ENCODE peak calls at places on chromosome 16, in four cellular contexts. L is K562, F is H1, H is GM12878. S is an unnamed sample.

GRCh38 chr16:10661236-10661635 is 33.5 kb downstream of the TEKT5 start:
- DNase-seq in F (no peak), H (no peak), L (no peak), S (no peak)

GRCh38 chr16:70701998-70702397 is 16.1 kb upstream of the MTSS2 start:
- DNase-seq in F (no peak), H (no peak), L (no peak), S (no peak)

GRCh38 chr16:81071816-81072215 is 5.2 kb downstream of the C16orf46 start:
- DNase-seq in H (no peak), F (no peak), L (peak), S (peak)

GRCh38 chr16:31695667-31696066 is 168.0 kb downstream of the AHSP start:
- DNase-seq in L (no peak), H (no peak), F (no peak), S (no peak)

GRCh38 chr16:8867483-8868271 is 1.1 kb downstream of the CARHSP1 start:
- DNase-seq in L (no peak), H (no peak), F (no peak), S (no peak)

GRCh38 chr16:1548234-1548633 is 14.8 kb downstream of the TMEM204 start:
- DNase-seq in H (no peak), L (no peak), F (no peak), S (no peak)

GRCh38 chr16:75494696-75495601 is at the start of gene CHST6:
- DNase-seq in L (peak), F (no peak), H (no peak), S (no peak)

GRCh38 chr16:84360170-84360569 is 8.2 kb upstream of the ATP2C2 start:
- DNase-seq in L (no peak), F (no peak), H (no peak), S (peak)

GRCh38 chr16:11393861-11394592 is 48.8 kb downstream of the RMI2 start:
- DNase-seq in L (no peak), H (no peak), F (no peak), S (no peak)

GRCh38 chr16:19307587-19308241 is 22.2 kb downstream of the CLEC19A start:
- DNase-seq in F (no peak), L (peak), H (no peak), S (no peak)

GRCh38 chr16:73527191-73527590 is 479.3 kb upstream of the ZFHX3 start:
- DNase-seq in H (no peak), L (no peak), F (no peak), S (peak)

GRCh38 chr16:88784074-88784855 is 755 bp downstream of the PIEZO1 start:
- DNase-seq in F (no peak), H (no peak), L (peak), S (peak)

GRCh38 chr16:3004781-3005284 is 7.9 kb upstream of the CLDN9 start:
- DNase-seq in L (peak), H (no peak), F (no peak), S (no peak)

GRCh38 chr16:10180771-10181163 is 1.5 kb downstream of the GRIN2A start:
- DNase-seq in H (no peak), L (peak), F (peak), S (no peak)

GRCh38 chr16:83954577-83955016 is 1.6 kb downstream of the OSGIN1 start:
- DNase-seq in F (no peak), H (no peak), L (no peak), S (peak)

GRCh38 chr16:85444879-85445778 is 168.0 kb upstream of the GSE1 start:
- DNase-seq in F (no peak), H (no peak), L (peak), S (no peak)

GRCh38 chr16:70758786-70759185 is 42.2 kb downstream of the VAC14 start:
- DNase-seq in H (no peak), L (no peak), F (no peak), S (no peak)

GRCh38 chr16:84475643-84476240 is 28.7 kb downstream of the MEAK7 start:
- DNase-seq in F (no peak), L (no peak), H (no peak), S (peak)

GRCh38 chr16:65120811-65121721 is 797 bp downstream of the CDH11 start:
- DNase-seq in L (no peak), H (no peak), F (no peak), S (peak)

GRCh38 chr16:76784530-76784929 is 406.5 kb upstream of the MON1B start:
- DNase-seq in F (no peak), L (no peak), H (no peak), S (no peak)

GRCh38 chr16:86193528-86194193 is 294.7 kb downstream of the IRF8 start:
- DNase-seq in H (no peak), F (no peak), L (no peak), S (no peak)

DNA sequence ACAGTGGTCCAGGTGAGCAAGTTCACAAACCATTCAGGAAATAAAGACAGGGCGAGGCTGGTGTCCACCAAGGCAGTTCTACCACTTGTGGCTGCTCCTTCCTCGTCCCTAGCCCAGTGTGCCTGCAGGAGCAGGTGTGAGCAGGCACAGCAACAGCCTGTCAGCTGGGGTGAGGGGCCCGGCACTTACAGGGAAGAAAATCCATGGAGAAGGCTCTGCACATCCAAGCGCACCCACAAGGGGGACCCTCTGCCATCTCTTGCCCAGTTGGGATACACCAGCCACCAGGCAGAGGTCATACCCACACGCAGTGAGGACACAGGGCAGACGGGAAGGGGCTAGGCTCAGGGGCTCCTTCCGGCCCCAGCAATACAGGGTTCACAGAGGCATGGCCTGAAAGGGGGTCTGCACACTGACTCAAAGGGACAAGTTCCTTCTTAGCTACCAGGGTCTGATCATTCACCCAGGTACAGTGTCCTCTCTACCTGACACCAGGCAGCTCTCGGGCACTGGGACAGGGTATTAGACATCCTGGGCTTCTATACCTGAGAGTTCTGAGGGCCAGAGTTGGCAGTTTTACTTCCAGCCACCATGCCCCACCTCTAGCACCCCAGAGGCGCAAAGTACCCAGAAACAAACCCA is 27.0 kb downstream of the CDIP1 start:
- DNase-seq in H (no peak), L (peak), F (no peak), S (peak)
- TF ChIP-seq RFX5 in H (no peak), L (no peak), F (no peak), S (no peak)

GRCh38 chr16:30458561-30459394 is 13.1 kb upstream of the SEPHS2 start:
- DNase-seq in L (no peak), F (no peak), H (peak), S (no peak)
- TF ChIP-seq CHD1 in L (no peak), F (no peak), H (peak), S (no peak)

DNA sequence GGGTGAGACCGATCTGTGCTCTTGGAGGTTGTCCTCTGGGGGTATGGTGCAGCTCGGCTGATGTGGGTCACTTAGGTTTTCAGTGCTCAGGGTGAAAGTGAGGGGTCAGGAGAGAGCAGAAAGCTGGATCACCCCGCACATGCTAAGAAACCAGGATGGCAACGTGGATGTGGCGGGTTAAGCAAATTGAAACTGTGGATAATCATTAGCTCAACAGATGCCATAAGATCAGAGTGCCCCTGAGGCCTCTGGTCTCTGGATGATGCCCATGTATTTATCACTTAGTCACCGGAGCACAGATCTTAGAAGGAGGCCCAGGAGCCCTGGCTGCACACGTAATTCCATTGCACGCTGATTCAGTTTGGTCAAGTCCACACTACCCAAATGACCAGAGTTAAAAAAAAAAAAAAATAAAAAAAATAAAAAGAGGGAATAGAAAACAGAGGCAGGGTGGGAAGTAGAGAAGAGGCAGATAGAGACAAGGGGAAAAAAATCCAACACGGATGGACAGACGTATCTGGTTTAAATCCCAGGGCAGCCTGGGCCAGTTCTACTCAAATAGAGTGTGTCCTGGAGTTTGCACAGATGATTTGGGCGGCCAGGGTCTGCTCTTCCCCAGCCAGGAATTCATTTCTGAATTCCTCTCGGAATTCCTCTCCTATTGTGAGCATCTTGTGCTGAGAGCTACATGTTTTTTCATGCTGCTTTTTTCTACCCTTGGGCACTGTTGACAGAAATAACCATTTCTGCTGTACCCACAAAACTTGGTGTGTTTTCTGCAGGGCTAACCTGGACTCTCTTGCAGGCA is 378.3 kb downstream of the CPPED1 start:
- DNase-seq in H (no peak), F (no peak), L (no peak), S (no peak)
- TF ChIP-seq RFX5 in H (no peak), F (no peak), L (no peak), S (no peak)

GRCh38 chr16:87780385-87780989 is 14.7 kb upstream of the KLHDC4 start:
- DNase-seq in H (peak), L (peak), F (no peak), S (peak)
- TF ChIP-seq CHD1 in H (no peak), L (no peak), F (no peak), S (no peak)

S was measured in IMR-90.